ENCODE peak calls at places on chromosomes 5 and 9, in nine cellular contexts. O, C, Z, R, E, F, N, G and I are unnamed samples.

GRCh38 chr5:78803386-78803785 is 154.8 kb upstream of the LHFPL2 start:
- DNase-seq in O (no peak), C (no peak), Z (no peak), R (no peak), E (no peak), F (no peak), N (no peak), G (no peak), I (no peak)

GRCh38 chr9:136658849-136659535 is 3.7 kb upstream of the EGFL7 start:
- DNase-seq in O (no peak), C (no peak), Z (no peak), R (peak; percentile 56), E (no peak), F (no peak), N (no peak), G (no peak), I (no peak)

GRCh38 chr9:105832311-105832710 is 138.0 kb downstream of the TMEM38B start:
- DNase-seq in O (no peak), C (no peak), Z (no peak), R (no peak), E (no peak), F (no peak), N (no peak), G (no peak), I (no peak)

GRCh38 chr9:37437616-37438015 is 15.1 kb downstream of the GRHPR start:
- DNase-seq in O (no peak), C (no peak), Z (no peak), R (no peak), E (no peak), F (no peak), N (no peak), G (no peak), I (no peak)

GRCh38 chr5:61177716-61178115 is 15.4 kb upstream of the SMIM15 start:
- DNase-seq in O (no peak), C (no peak), Z (no peak), R (no peak), E (no peak), F (no peak), N (no peak), G (no peak), I (no peak)

GRCh38 chr5:96312383-96312782 is 120.7 kb downstream of the PCSK1 start:
- DNase-seq in O (no peak), C (no peak), Z (no peak), R (no peak), E (no peak), F (no peak), N (no peak), G (no peak), I (no peak)

GRCh38 chr9:137243626-137244485 is 2.8 kb downstream of the TUBB4B start:
- DNase-seq in O (no peak), C (no peak), Z (no peak), R (no peak), E (peak; percentile 16), F (no peak), N (no peak), G (no peak), I (no peak)

GRCh38 chr5:170633235-170634041 is 129.6 kb downstream of the KCNIP1 start:
- DNase-seq in O (peak; percentile 86), C (peak; percentile 71), Z (no peak), R (peak; percentile 59), E (no peak), F (peak; percentile 48), N (no peak), G (peak; percentile 27), I (no peak)

GRCh38 chr9:106893088-106893487 is 30.1 kb downstream of the ZNF462 start:
- DNase-seq in O (no peak), C (peak; percentile 54), Z (no peak), R (no peak), E (no peak), F (peak; percentile 79), N (no peak), G (no peak), I (no peak)